ENCODE peak calls at places on chromosome 5, in four cellular contexts. R, J, X and S are unnamed samples.

GRCh38 chr5:5342784-5343183 is 79.7 kb upstream of the ICE1 start:
- DNase-seq in X (peak), J (peak), R (no peak), S (peak)

GRCh38 chr5:98872679-98873078 is 56.1 kb downstream of the CHD1 start:
- DNase-seq in J (peak), R (no peak), X (peak), S (peak)

GRCh38 chr5:1952456-1953099 is 69.9 kb upstream of the IRX4 start:
- DNase-seq in X (no peak), R (no peak), J (no peak), S (no peak)

GRCh38 chr5:56527174-56527573 is 288.2 kb upstream of the MAP3K1 start:
- DNase-seq in X (no peak), J (no peak), R (no peak), S (no peak)

GRCh38 chr5:113162770-113163169 is 186.2 kb downstream of the DCP2 start:
- DNase-seq in X (peak), R (no peak), J (peak), S (peak)

GRCh38 chr5:31962321-31962720 is 211.8 kb downstream of the GOLPH3 start:
- DNase-seq in X (no peak), R (no peak), J (no peak), S (no peak)

GRCh38 chr5:61969347-61969746 is 336.7 kb upstream of the KIF2A start:
- DNase-seq in J (peak), R (no peak), X (no peak), S (no peak)

GRCh38 chr5:172410839-172411238 is 43.5 kb downstream of the SH3PXD2B start:
- DNase-seq in R (no peak), J (peak), X (peak), S (peak)

GRCh38 chr5:55324006-55324405 is 16.2 kb downstream of the MTREX start:
- DNase-seq in R (no peak), J (no peak), X (no peak), S (no peak)

GRCh38 chr5:125337222-125337768 is 590.9 kb upstream of the ZNF608 start:
- DNase-seq in X (no peak), J (no peak), R (no peak), S (no peak)

GRCh38 chr5:72106922-72107873 is at the start of gene MAP1B:
- DNase-seq in J (peak), R (peak), X (peak), S (peak)

GRCh38 chr5:168916852-168917251 is 337.7 kb upstream of the PANK3 start:
- DNase-seq in J (peak), X (no peak), R (no peak), S (no peak)

GRCh38 chr5:19616821-19617220 is 371.2 kb downstream of the CDH18 start:
- DNase-seq in X (no peak), J (no peak), R (no peak), S (no peak)

GRCh38 chr5:69078921-69079537 is 14.8 kb upstream of the SLC30A5 start:
- DNase-seq in J (no peak), R (no peak), X (no peak), S (no peak)

GRCh38 chr5:177509991-177510566 is 453 bp upstream of the DOK3 start:
- DNase-seq in J (no peak), R (peak), X (no peak), S (no peak)

GRCh38 chr5:120405291-120405864 is 58.7 kb upstream of the PRR16 start:
- DNase-seq in J (peak), X (peak), R (no peak), S (peak)

GRCh38 chr5:4020386-4020785 is 424.8 kb downstream of the IRX1 start:
- DNase-seq in R (no peak), X (no peak), J (peak), S (no peak)

GRCh38 chr5:83000448-83000847 is 76.7 kb downstream of the TMEM167A start:
- DNase-seq in J (no peak), R (no peak), X (peak), S (no peak)

GRCh38 chr5:126028336-126028735 is 394.9 kb upstream of the GRAMD2B start:
- DNase-seq in X (no peak), R (no peak), J (peak), S (no peak)

GRCh38 chr5:31397926-31398557 is 133.9 kb downstream of the DROSHA start:
- DNase-seq in X (no peak), R (no peak), J (no peak), S (peak)

GRCh38 chr5:174737335-174737734 is 13.0 kb downstream of the MSX2 start:
- DNase-seq in X (no peak), J (no peak), R (no peak), S (no peak)

GRCh38 chr5:157459715-157460599 is at the start of gene NIPAL4:
- DNase-seq in R (peak), X (no peak), J (no peak), S (no peak)

GRCh38 chr5:14490309-14490711 is 91.3 kb upstream of the OTULINL start:
- DNase-seq in R (no peak), J (no peak), X (no peak), S (no peak)

GRCh38 chr5:6804766-6805165 is 91.5 kb downstream of the TENT4A start:
- DNase-seq in X (peak), R (no peak), J (peak), S (peak)

GRCh38 chr5:15501057-15501791 is 1.2 kb downstream of the FBXL7 start:
- DNase-seq in J (peak), R (no peak), X (peak), S (peak)

GRCh38 chr5:39780341-39780740 is 355.6 kb upstream of the DAB2 start:
- DNase-seq in J (peak), X (peak), R (no peak), S (no peak)

GRCh38 chr5:66873990-66874389 is 277.8 kb downstream of the MAST4 start:
- DNase-seq in X (no peak), J (no peak), R (no peak), S (no peak)

GRCh38 chr5:144198386-144198785 is 27.7 kb downstream of the KCTD16 start:
- DNase-seq in X (peak), J (peak), R (no peak), S (peak)

GRCh38 chr5:133843911-133844310 is 124.5 kb downstream of the C5orf15 start:
- DNase-seq in X (no peak), R (no peak), J (no peak), S (no peak)

GRCh38 chr5:67166460-67166871 is 30.1 kb downstream of the CD180 start:
- DNase-seq in R (peak), J (no peak), X (no peak), S (no peak)

GRCh38 chr5:32949571-32949970 is 238.4 kb downstream of the NPR3 start:
- DNase-seq in R (no peak), J (no peak), X (no peak), S (no peak)

GRCh38 chr5:137751869-137752491 is 2.2 kb downstream of the HNRNPA0 start:
- DNase-seq in J (peak), R (no peak), X (peak), S (peak)

GRCh38 chr5:11322133-11322532 is 561.1 kb upstream of the DAP start:
- DNase-seq in X (no peak), J (peak), R (no peak), S (no peak)

GRCh38 chr5:139038618-139039305 is 159.4 kb downstream of the SIL1 start:
- DNase-seq in X (no peak), J (no peak), R (no peak), S (no peak)

DNA sequence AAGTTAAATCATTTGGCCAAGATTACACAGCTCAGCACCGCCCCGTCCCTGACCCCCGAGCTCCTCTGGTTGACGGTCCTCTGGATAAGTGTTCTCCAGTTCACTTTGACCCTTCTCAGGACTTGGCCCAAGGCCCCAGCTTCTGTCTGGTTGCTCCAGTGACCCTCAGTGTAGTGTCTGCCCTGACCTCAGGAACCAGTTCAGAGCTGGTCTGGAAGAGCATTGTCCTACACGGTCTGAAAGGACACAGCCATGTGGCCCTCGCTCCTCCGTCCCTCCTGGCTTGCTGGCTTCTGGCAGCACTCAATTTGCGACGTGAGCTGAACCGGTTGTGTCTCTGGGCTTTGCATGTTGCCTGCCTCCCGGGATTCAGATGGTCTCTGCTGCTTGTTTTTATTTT is 71.9 kb downstream of the PPARGC1B start:
- DNase-seq in X (no peak), R (no peak), J (no peak), S (no peak)
- TF ChIP-seq CTCF in X (no peak), R (no peak), J (no peak), S (no peak)

GRCh38 chr5:143059355-143059754 is 289.2 kb downstream of the ARHGAP26 start:
- DNase-seq in X (no peak), J (no peak), R (no peak), S (no peak)
- TF ChIP-seq CTCF in X (no peak), J (no peak), R (no peak), S (no peak)

GRCh38 chr5:77076961-77077820 is 9.9 kb downstream of the ZBED3 start:
- DNase-seq in J (peak), X (peak), R (peak), S (no peak)
- TF ChIP-seq CTCF in J (peak), X (peak), R (peak), S (peak)

GRCh38 chr5:132463808-132464154 is 26.8 kb downstream of the IRF1 start:
- DNase-seq in J (no peak), R (no peak), X (no peak), S (no peak)

GRCh38 chr5:132462856-132463745 is 27.5 kb downstream of the IRF1 start:
- DNase-seq in R (no peak), X (no peak), J (no peak), S (no peak)

GRCh38 chr5:132465095-132465707 is 25.4 kb downstream of the IRF1 start:
- DNase-seq in R (no peak), X (no peak), J (no peak), S (no peak)

GRCh38 chr5:132466453-132467291 is 23.9 kb downstream of the IRF1 start:
- DNase-seq in X (peak), R (peak), J (peak), S (no peak)

GRCh38 chr5:132464155-132464939 is 26.2 kb downstream of the IRF1 start:
- DNase-seq in J (no peak), R (no peak), X (no peak), S (no peak)
- TF ChIP-seq CTCF in J (no peak), R (no peak), X (peak), S (peak)

DNA sequence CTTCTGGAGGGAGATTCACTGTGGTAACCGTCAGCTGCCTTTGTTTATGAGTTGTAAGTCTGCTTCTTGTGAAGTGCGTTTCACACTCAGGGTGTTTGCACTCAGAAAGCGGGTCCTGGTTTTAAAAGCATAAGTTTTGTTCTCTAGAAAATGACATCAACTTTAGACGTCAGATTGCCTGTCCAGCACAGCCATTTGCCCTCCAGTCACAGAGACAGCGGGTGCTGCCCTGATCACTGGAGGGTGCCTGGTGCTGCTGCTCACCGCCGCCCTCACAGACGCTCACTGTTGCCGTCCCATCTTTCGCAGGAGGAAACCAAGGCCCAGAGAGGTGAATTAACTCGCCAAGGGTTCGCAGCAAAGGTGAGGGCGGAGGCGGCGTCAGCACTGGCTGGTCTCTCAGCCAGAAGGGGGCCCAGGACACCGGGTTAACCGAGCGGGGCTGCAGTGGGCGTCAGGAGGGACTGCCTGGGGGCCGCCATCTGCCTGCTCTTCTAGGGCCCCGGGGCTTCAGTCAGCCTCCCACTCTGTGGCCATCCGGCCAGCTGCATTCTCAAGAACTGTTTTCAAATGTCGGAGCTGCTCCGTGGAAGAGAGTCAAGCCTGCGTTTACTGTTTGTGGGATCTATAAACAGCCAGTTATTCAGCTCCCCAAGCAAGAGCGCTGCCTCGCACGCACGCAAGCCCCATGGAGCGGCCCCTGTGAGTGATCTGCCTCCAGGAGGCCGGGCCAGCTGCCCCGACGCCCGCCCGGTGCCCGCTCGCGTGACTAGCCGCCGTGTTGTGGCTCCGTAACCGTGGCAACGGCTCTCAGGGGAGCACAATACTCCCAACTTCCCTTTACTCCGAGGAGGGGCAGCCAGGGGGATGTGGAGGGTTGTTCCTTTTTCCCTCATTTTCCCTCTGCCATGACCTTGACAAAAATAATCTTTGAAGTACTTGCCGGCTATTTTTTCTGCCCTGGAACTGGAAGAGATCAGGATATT is 43.4 kb upstream of the EXOC3 start:
- DNase-seq in J (peak), X (peak), R (peak), S (peak)
- TF ChIP-seq CTCF in J (no peak), X (no peak), R (peak), S (peak)